ENCODE peak calls at places on chromosomes 1 and 21, in seven cellular contexts. K is HFFc6; G is A549; P is epithelial cell of esophagus; D is tibial nerve; E is M059J; M is stimulated activated CD4-positive, alpha-beta T cell treated with anti-CD3 and anti-CD28 coated beads, Interleukin-4, amount 100 ng/mL, for 1 hour. R is an unnamed sample.
A peak's percentile ranks its signal among the peaks of the same experiment; 100 is the strongest.

GRCh38 chr1:227944931-227945890 is 2.5 kb downstream of the WNT9A start:
- DNase-seq in K (no peak), G (no peak), M (no peak), D (no peak), P (no peak), E (no peak), R (no peak)

GRCh38 chr21:33825898-33826297 is 89.7 kb downstream of the ATP5PO start:
- DNase-seq in G (no peak), P (no peak), K (peak; percentile 20), M (no peak), D (peak; percentile 43), E (peak; percentile 68), R (peak; percentile 79)

GRCh38 chr1:223887724-223888428 is 42.1 kb upstream of the TP53BP2 start:
- DNase-seq in M (no peak), K (peak; percentile 96), E (peak; percentile 100), D (no peak), G (peak; percentile 89), P (peak; percentile 100), R (peak; percentile 90)

GRCh38 chr1:154791292-154792278 is 78.5 kb downstream of the KCNN3 start:
- DNase-seq in M (peak; percentile 68), K (no peak), G (no peak), P (peak; percentile 59), D (no peak), E (peak; percentile 63), R (peak; percentile 27)

GRCh38 chr1:195336718-195337269 is 1271.4 kb downstream of the KCNT2 start:
- DNase-seq in M (no peak), D (no peak), P (no peak), G (no peak), E (peak; percentile 2), K (no peak), R (no peak)

GRCh38 chr21:45258476-45258875 is 29.2 kb downstream of the POFUT2 start:
- DNase-seq in G (no peak), D (no peak), P (no peak), K (no peak), M (no peak), E (no peak), R (no peak)

GRCh38 chr1:183279835-183280234 is 93.8 kb downstream of the LAMC2 start:
- DNase-seq in K (peak; percentile 99), M (no peak), G (no peak), D (no peak), P (peak; percentile 99), E (peak; percentile 98), R (peak; percentile 70)

GRCh38 chr21:15804247-15804985 is 74.6 kb downstream of the USP25 start:
- DNase-seq in M (no peak), G (no peak), E (no peak), D (no peak), P (no peak), K (no peak), R (no peak)

GRCh38 chr1:110310300-110310699 is 28.9 kb upstream of the RBM15 start:
- DNase-seq in M (no peak), E (no peak), D (no peak), G (no peak), K (no peak), P (no peak), R (no peak)

GRCh38 chr1:86259390-86259789 is 102.8 kb upstream of the COL24A1 start:
- DNase-seq in D (no peak), E (peak; percentile 22), P (peak; percentile 16), K (no peak), G (peak; percentile 1), M (no peak), R (peak; percentile 15)

GRCh38 chr1:58755468-58755872 is 28.4 kb downstream of the JUN start:
- DNase-seq in K (peak; percentile 100), G (peak; percentile 76), M (peak; percentile 31), D (peak; percentile 33), E (peak; percentile 100), P (peak; percentile 98), R (peak; percentile 95)

GRCh38 chr1:226722240-226722900 is 16.7 kb downstream of the ITPKB start:
- DNase-seq in D (no peak), G (no peak), E (no peak), P (no peak), K (no peak), M (no peak), R (no peak)

GRCh38 chr1:6272476-6273270 is 11.8 kb upstream of the GPR153 start:
- DNase-seq in G (no peak), E (no peak), K (no peak), M (no peak), P (no peak), D (no peak), R (no peak)

GRCh38 chr1:202283379-202283844 is 58.3 kb downstream of the UBE2T start:
- DNase-seq in G (peak; percentile 33), P (peak; percentile 91), K (peak; percentile 85), E (peak; percentile 97), M (no peak), D (no peak), R (peak; percentile 85)

GRCh38 chr1:27144920-27145661 is 9.8 kb downstream of the SLC9A1 start:
- DNase-seq in E (peak; percentile 37), D (no peak), K (peak; percentile 66), G (no peak), P (no peak), M (no peak), R (peak; percentile 52)

GRCh38 chr1:218164930-218165686 is 120.0 kb upstream of the RRP15 start:
- DNase-seq in D (no peak), E (peak; percentile 33), G (peak; percentile 11), M (peak; percentile 6), P (no peak), K (no peak), R (peak; percentile 9)

GRCh38 chr1:10694633-10695627 is 101.5 kb downstream of the CASZ1 start:
- DNase-seq in K (peak; percentile 53), D (peak; percentile 66), G (peak; percentile 75), E (peak; percentile 85), M (peak; percentile 76), P (peak; percentile 88), R (peak; percentile 94)

GRCh38 chr1:39086386-39087108 is 60.4 kb downstream of the NDUFS5 start:
- DNase-seq in G (no peak), E (peak; percentile 33), D (no peak), K (no peak), M (no peak), P (no peak), R (peak; percentile 29)

GRCh38 chr1:51410568-51411460 is 80.5 kb upstream of the TTC39A start:
- DNase-seq in K (peak; percentile 21), M (no peak), D (no peak), G (no peak), E (no peak), P (no peak), R (peak; percentile 5)

GRCh38 chr1:168437821-168438220 is 106.0 kb downstream of the XCL2 start:
- DNase-seq in M (no peak), E (no peak), D (no peak), P (peak; percentile 36), G (no peak), K (no peak), R (no peak)

GRCh38 chr21:31343680-31344480 is at the start of gene TIAM1:
- DNase-seq in E (no peak), G (peak; percentile 4), P (peak; percentile 92), D (peak; percentile 64), K (no peak), M (peak; percentile 42), R (peak; percentile 39)

GRCh38 chr1:47727051-47727708 is 270.0 kb downstream of the TRABD2B start:
- DNase-seq in P (no peak), G (no peak), M (no peak), K (no peak), E (no peak), D (no peak), R (no peak)

GRCh38 chr1:156126043-156126700 is 11.7 kb downstream of the LMNA start:
- DNase-seq in M (no peak), K (peak; percentile 98), D (peak; percentile 81), G (peak; percentile 96), E (peak; percentile 99), P (peak; percentile 94), R (peak; percentile 83)

GRCh38 chr1:65512383-65512782 is 91.9 kb downstream of the LEPR start:
- DNase-seq in E (no peak), D (no peak), G (no peak), P (no peak), M (no peak), K (no peak), R (no peak)

GRCh38 chr1:47444578-47445465 is 7.0 kb downstream of the FOXD2 start:
- DNase-seq in P (peak; percentile 38), G (no peak), M (no peak), D (no peak), E (no peak), K (no peak), R (peak; percentile 21)

GRCh38 chr1:157363660-157364140 is 188.6 kb downstream of the FCRL5 start:
- DNase-seq in P (peak; percentile 56), D (no peak), E (peak; percentile 30), M (no peak), K (peak; percentile 47), G (peak; percentile 52), R (peak; percentile 66)

GRCh38 chr1:56068210-56068609 is 511.2 kb downstream of the PLPP3 start:
- DNase-seq in E (peak; percentile 72), D (no peak), M (no peak), G (no peak), P (no peak), K (no peak), R (no peak)

GRCh38 chr1:65265296-65266271 is 43.8 kb upstream of the DNAJC6 start:
- DNase-seq in E (peak; percentile 67), P (peak; percentile 51), G (no peak), K (peak; percentile 37), D (no peak), M (peak; percentile 34), R (peak; percentile 67)

GRCh38 chr1:155962599-155963211 is 15.6 kb downstream of the ARHGEF2 start:
- DNase-seq in K (no peak), E (peak; percentile 87), D (peak; percentile 52), P (peak; percentile 33), G (no peak), M (no peak), R (no peak)

GRCh38 chr1:155940531-155940992 is 876 bp upstream of the RXFP4 start:
- DNase-seq in D (peak; percentile 26), E (peak; percentile 82), M (no peak), K (peak; percentile 34), G (peak; percentile 69), P (peak; percentile 60), R (no peak)

GRCh38 chr1:174262747-174263241 is 103.5 kb downstream of the RABGAP1L start:
- DNase-seq in M (no peak), D (peak; percentile 25), G (peak; percentile 53), K (peak; percentile 56), P (peak; percentile 61), E (peak; percentile 73), R (peak; percentile 70)

GRCh38 chr1:151371744-151372410 is 628 bp downstream of the SELENBP1 start:
- DNase-seq in M (no peak), D (no peak), E (peak; percentile 19), K (peak; percentile 5), G (peak; percentile 39), P (no peak), R (peak; percentile 67)